ENCODE peak calls at places on chromosomes 4 and X, in eight cellular contexts. F, C, T, R, E, U, G and M are unnamed samples.

GRCh38 chr4:180281726-180282125 is 1961.5 kb upstream of the TENM3 start:
- DNase-seq in R (no peak), C (no peak), F (no peak), U (no peak), E (no peak), G (no peak), T (no peak), M (no peak)

GRCh38 chr4:159422626-159423025 is 319.7 kb downstream of the RAPGEF2 start:
- DNase-seq in F (no peak), C (no peak), U (no peak), E (no peak), R (no peak), G (no peak), T (no peak), M (no peak)

GRCh38 chr4:88244821-88245579 is 39.4 kb downstream of the PPM1K start:
- DNase-seq in R (no peak), U (no peak), C (no peak), G (no peak), F (no peak), E (no peak), T (no peak), M (no peak)

GRCh38 chr4:7769936-7770674 is 169.6 kb downstream of the AFAP1 start:
- DNase-seq in C (peak), G (peak), R (no peak), U (peak), E (no peak), T (peak), F (no peak), M (no peak)

GRCh38 chr4:16890651-16891050 is 7.8 kb downstream of the LDB2 start:
- DNase-seq in E (no peak), R (no peak), U (no peak), T (no peak), G (no peak), F (no peak), C (no peak), M (no peak)

GRCh38 chr4:139738846-139739613 is 73.4 kb downstream of the MGST2 start:
- DNase-seq in R (no peak), C (no peak), F (no peak), G (no peak), U (no peak), T (no peak), E (no peak), M (no peak)

GRCh38 chr4:22071749-22072148 is 123.2 kb upstream of the KCNIP4 start:
- DNase-seq in T (no peak), G (no peak), U (no peak), C (no peak), F (no peak), E (no peak), R (no peak), M (no peak)

GRCh38 chrX:23884427-23885024 is 23.2 kb downstream of the APOO start:
- DNase-seq in R (no peak), G (peak), C (no peak), T (no peak), E (no peak), U (no peak), F (no peak), M (no peak)

GRCh38 chr4:66091801-66092200 is 421.5 kb upstream of the EPHA5 start:
- DNase-seq in C (no peak), E (no peak), T (no peak), R (no peak), F (no peak), G (no peak), U (no peak), M (no peak)

GRCh38 chr4:121705521-121705920 is 8.7 kb upstream of the ANXA5 start:
- DNase-seq in F (no peak), G (no peak), R (no peak), E (no peak), C (no peak), U (no peak), T (no peak), M (no peak)

GRCh38 chr4:142365386-142365785 is 480.7 kb downstream of the INPP4B start:
- DNase-seq in G (no peak), E (no peak), C (no peak), U (no peak), T (no peak), R (no peak), F (no peak), M (no peak)

GRCh38 chr4:142361981-142362380 is 484.1 kb downstream of the INPP4B start:
- DNase-seq in T (no peak), C (no peak), G (no peak), R (no peak), E (no peak), U (no peak), F (no peak), M (no peak)

GRCh38 chr4:142360657-142361056 is 485.4 kb downstream of the INPP4B start:
- DNase-seq in F (no peak), G (no peak), R (no peak), T (no peak), U (no peak), E (no peak), C (no peak), M (no peak)

GRCh38 chr4:142366821-142367220 is 479.3 kb downstream of the INPP4B start:
- DNase-seq in C (no peak), E (no peak), G (no peak), T (no peak), F (no peak), R (no peak), U (no peak), M (no peak)

DNA sequence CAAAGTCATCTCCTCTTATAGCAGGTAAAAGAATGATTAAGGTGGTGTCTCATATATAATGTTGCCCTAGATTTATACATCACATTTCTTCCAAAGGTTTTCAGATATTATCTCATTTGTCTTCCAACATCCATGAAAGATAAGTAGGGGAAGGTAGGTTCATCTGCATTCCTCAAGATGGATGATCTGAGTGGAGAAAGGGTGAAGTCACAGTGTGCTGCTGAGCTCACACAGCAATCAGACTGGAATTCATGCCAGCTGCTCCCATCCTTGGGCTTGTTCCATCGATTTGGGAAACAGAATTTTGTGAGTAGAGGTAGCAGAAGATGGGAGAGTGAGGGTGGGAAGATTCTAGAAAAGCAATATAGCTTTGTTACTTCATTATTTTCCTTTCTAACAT is 482.4 kb downstream of the INPP4B start:
- DNase-seq in T (no peak), E (no peak), U (no peak), G (no peak), C (no peak), R (no peak), F (no peak), M (no peak)
- TF ChIP-seq CTCF in T (no peak), E (no peak), U (no peak), G (no peak), C (no peak), R (no peak), F (no peak), M (no peak)

GRCh38 chr4:18021470-18021719 is 160 bp downstream of the LCORL start:
- DNase-seq in G (no peak), U (no peak), E (no peak), F (peak), T (no peak), R (no peak), C (no peak), M (no peak)

GRCh38 chr4:18020145-18020670 is 1.3 kb downstream of the LCORL start:
- DNase-seq in F (no peak), R (peak), U (no peak), C (no peak), G (no peak), E (peak), T (peak), M (no peak)

GRCh38 chr4:18020671-18021469 is 685 bp downstream of the LCORL start:
- DNase-seq in F (peak), R (peak), E (peak), G (peak), T (peak), C (peak), U (peak), M (peak)

GRCh38 chr4:18022572-18023039 is 1.1 kb upstream of the LCORL start:
- DNase-seq in U (no peak), E (no peak), F (no peak), R (no peak), G (no peak), C (no peak), T (peak), M (no peak)

GRCh38 chr4:18021720-18022571 is at the start of gene LCORL:
- DNase-seq in U (peak), T (peak), G (peak), E (peak), C (peak), R (peak), F (peak), M (peak)
- TF ChIP-seq CTCF in U (peak), T (no peak), G (no peak), E (no peak), C (peak), R (no peak), F (no peak), M (no peak)

GRCh38 chr4:3792813-3793212 is 26.6 kb downstream of the ADRA2C start:
- DNase-seq in R (peak), G (peak), C (no peak), E (no peak), F (no peak), U (no peak), T (no peak), M (no peak)
- TF ChIP-seq CTCF in R (peak), G (no peak), C (no peak), E (no peak), F (no peak), U (no peak), T (no peak), M (no peak)

GRCh38 chrX:103063191-103063845 is 653 bp downstream of the BEX1 start:
- DNase-seq in G (no peak), R (peak), U (peak), T (peak), F (no peak), E (no peak), C (no peak), M (no peak)
- TF ChIP-seq CTCF in G (no peak), R (peak), U (no peak), T (peak), F (no peak), E (no peak), C (no peak), M (no peak)

GRCh38 chr4:186948361-186949291 is 225.0 kb upstream of the FAT1 start:
- DNase-seq in R (peak), F (no peak), T (peak), E (no peak), C (no peak), G (peak), U (no peak), M (no peak)
- TF ChIP-seq CTCF in R (no peak), F (no peak), T (peak), E (no peak), C (peak), G (no peak), U (no peak), M (peak)